ENCODE peak calls at places on chromosome 16, in seven cellular contexts. G is HS-5; O is activated naive CD8-positive, alpha-beta T cell treated with anti-CD3 and anti-CD28 coated beads, Interleukin-2, amount 50 U/mL, for 24 hours; W is nephron progenitor cell; E is cardiac fibroblast; I is left lung; V is T-helper 1 cell. B is an unnamed sample.

GRCh38 chr16:51988977-51989376 is 558.0 kb downstream of the TOX3 start:
- DNase-seq in E (no peak), G (no peak), V (no peak), O (no peak), I (no peak), W (no peak), B (no peak)

GRCh38 chr16:1199342-1200013 is 25.6 kb downstream of the TPSG1 start:
- DNase-seq in E (no peak), V (no peak), G (no peak), I (no peak), W (no peak), O (no peak), B (no peak)

GRCh38 chr16:23754594-23755483 is at the start of gene CHP2:
- DNase-seq in I (peak; percentile 73), E (no peak), G (no peak), W (peak; percentile 37), O (no peak), V (no peak), B (no peak)

GRCh38 chr16:85275533-85276249 is 163.4 kb upstream of the CIBAR2 start:
- DNase-seq in W (peak; percentile 91), I (peak; percentile 88), V (peak; percentile 29), E (peak; percentile 58), G (no peak), O (peak; percentile 83), B (peak; percentile 32)

GRCh38 chr16:10178079-10178478 is 4.1 kb downstream of the GRIN2A start:
- DNase-seq in G (no peak), E (no peak), V (no peak), W (no peak), I (no peak), O (no peak), B (no peak)

GRCh38 chr16:23359092-23359760 is 57.1 kb downstream of the SCNN1B start:
- DNase-seq in O (no peak), E (peak; percentile 2), G (no peak), I (no peak), W (no peak), V (no peak), B (no peak)

GRCh38 chr16:30876867-30877266 is 17.0 kb downstream of the BCL7C start:
- DNase-seq in O (no peak), V (no peak), E (no peak), I (no peak), W (no peak), G (no peak), B (no peak)

GRCh38 chr16:85395207-85395912 is 217.8 kb upstream of the GSE1 start:
- DNase-seq in V (no peak), I (peak; percentile 85), G (peak; percentile 64), W (peak; percentile 77), E (peak; percentile 98), O (no peak), B (peak; percentile 96)

GRCh38 chr16:9139965-9140364 is 48.5 kb downstream of the HAPSTR1 start:
- DNase-seq in W (no peak), O (no peak), V (no peak), G (no peak), I (no peak), E (peak; percentile 48), B (peak; percentile 46)

GRCh38 chr16:2719328-2720062 is 529 bp downstream of the PRSS27 start:
- DNase-seq in O (no peak), G (no peak), E (no peak), I (peak; percentile 81), W (no peak), V (no peak), B (no peak)

GRCh38 chr16:68071547-68071901 is 13.6 kb upstream of the NFATC3 start:
- DNase-seq in W (no peak), I (no peak), V (no peak), G (no peak), E (no peak), O (no peak), B (no peak)

GRCh38 chr16:27703545-27703944 is 153.6 kb downstream of the KATNIP start:
- DNase-seq in O (no peak), E (peak; percentile 66), G (no peak), V (no peak), W (no peak), I (no peak), B (peak; percentile 55)

GRCh38 chr16:588639-588888 is 1.3 kb upstream of the RAB40C start:
- DNase-seq in G (no peak), E (peak; percentile 75), I (no peak), O (peak; percentile 68), W (peak; percentile 56), V (peak; percentile 69), B (peak; percentile 87)

GRCh38 chr16:70675851-70676513 is 9.9 kb downstream of the MTSS2 start:
- DNase-seq in O (no peak), W (no peak), I (peak; percentile 58), E (no peak), V (no peak), G (no peak), B (no peak)

GRCh38 chr16:16073884-16074781 is 124.7 kb downstream of the ABCC1 start:
- DNase-seq in O (no peak), I (peak; percentile 83), E (peak; percentile 69), V (no peak), W (peak; percentile 56), G (peak; percentile 30), B (peak; percentile 96)

GRCh38 chr16:27642753-27643152 is 92.8 kb downstream of the KATNIP start:
- DNase-seq in W (no peak), V (no peak), O (no peak), G (no peak), E (peak; percentile 51), I (no peak), B (peak; percentile 39)

GRCh38 chr16:68453816-68454215 is 5.5 kb upstream of the SMPD3 start:
- DNase-seq in I (no peak), G (no peak), V (no peak), E (no peak), O (no peak), W (no peak), B (no peak)

GRCh38 chr16:81505011-81505660 is 60.5 kb downstream of the CMIP start:
- DNase-seq in I (peak; percentile 51), O (no peak), E (no peak), G (no peak), V (no peak), W (peak; percentile 53), B (no peak)

GRCh38 chr16:87418216-87418615 is 26.1 kb downstream of the MAP1LC3B start:
- DNase-seq in V (no peak), O (no peak), E (no peak), W (no peak), G (no peak), I (peak; percentile 54), B (no peak)

GRCh38 chr16:727291-727977 is 528 bp downstream of the HAGHL start:
- DNase-seq in O (no peak), E (no peak), W (no peak), G (no peak), I (no peak), V (no peak), B (no peak)

GRCh38 chr16:6335072-6335471 is 997.6 kb upstream of the RBFOX1 start:
- DNase-seq in V (no peak), I (no peak), G (no peak), O (peak; percentile 5), W (peak; percentile 53), E (peak; percentile 10), B (no peak)

GRCh38 chr16:57747496-57747895 is 11.9 kb downstream of the KATNB1 start:
- DNase-seq in G (no peak), W (no peak), I (no peak), O (no peak), V (no peak), E (no peak), B (no peak)

GRCh38 chr16:21565816-21566669 is 33.3 kb upstream of the METTL9 start:
- DNase-seq in O (no peak), W (no peak), E (no peak), G (no peak), V (no peak), I (peak; percentile 44), B (peak; percentile 18)

GRCh38 chr16:890217-890616 is 80.6 kb downstream of the LMF1 start:
- DNase-seq in G (no peak), W (no peak), O (no peak), E (no peak), V (no peak), I (peak; percentile 72), B (no peak)

GRCh38 chr16:87196229-87196628 is 121.0 kb downstream of the C16orf95 start:
- DNase-seq in V (no peak), G (no peak), O (no peak), E (no peak), W (no peak), I (no peak), B (no peak)

B was measured in iris pigment epithelial cell.